ENCODE peak calls at places on chromosomes 1 and 21, in four cellular contexts. One of them, this sample, is unnamed.
A peak's percentile ranks its signal among the peaks of the same experiment; 100 is the strongest.

GRCh38 chr1:155013632-155014031 is 11.0 kb downstream of the ZBTB7B start:
- DNase-seq in thoracic aorta: no peak
- DNase-seq in activated T-helper 1 cell treated with Interleukin-2 at 50 U/mL for 16 hours: peak; percentile 42
- DNase-seq in NCI-H1436: no peak
- DNase-seq in this sample: no peak

GRCh38 chr1:245153081-245153644 is 1.6 kb upstream of the KIF26B start:
- DNase-seq in thoracic aorta: no peak
- DNase-seq in activated T-helper 1 cell treated with Interleukin-2 at 50 U/mL for 16 hours: peak; percentile 15
- DNase-seq in NCI-H1436: peak; percentile 81
- DNase-seq in this sample: no peak

GRCh38 chr1:92653605-92654381 is 131.1 kb downstream of the EVI5 start:
- DNase-seq in thoracic aorta: no peak
- DNase-seq in activated T-helper 1 cell treated with Interleukin-2 at 50 U/mL for 16 hours: no peak
- DNase-seq in NCI-H1436: no peak
- DNase-seq in this sample: no peak

GRCh38 chr1:218499021-218499691 is 154.0 kb downstream of the TGFB2 start:
- DNase-seq in thoracic aorta: no peak
- DNase-seq in activated T-helper 1 cell treated with Interleukin-2 at 50 U/mL for 16 hours: no peak
- DNase-seq in NCI-H1436: no peak
- DNase-seq in this sample: no peak

GRCh38 chr1:30088594-30089556 is 634.5 kb downstream of the MATN1 start:
- DNase-seq in thoracic aorta: no peak
- DNase-seq in activated T-helper 1 cell treated with Interleukin-2 at 50 U/mL for 16 hours: no peak
- DNase-seq in NCI-H1436: peak; percentile 95
- DNase-seq in this sample: no peak

GRCh38 chr1:202210370-202210769 is 16.8 kb downstream of the LGR6 start:
- DNase-seq in thoracic aorta: no peak
- DNase-seq in activated T-helper 1 cell treated with Interleukin-2 at 50 U/mL for 16 hours: no peak
- DNase-seq in NCI-H1436: peak; percentile 65
- DNase-seq in this sample: no peak

GRCh38 chr1:158037008-158037875 is 43.8 kb downstream of the KIRREL1 start:
- DNase-seq in thoracic aorta: no peak
- DNase-seq in activated T-helper 1 cell treated with Interleukin-2 at 50 U/mL for 16 hours: no peak
- DNase-seq in NCI-H1436: no peak
- DNase-seq in this sample: no peak

GRCh38 chr1:183444243-183444642 is 26.1 kb upstream of the NMNAT2 start:
- DNase-seq in thoracic aorta: no peak
- DNase-seq in activated T-helper 1 cell treated with Interleukin-2 at 50 U/mL for 16 hours: no peak
- DNase-seq in NCI-H1436: no peak
- DNase-seq in this sample: no peak

GRCh38 chr1:156834322-156834721 is 17.7 kb upstream of the SH2D2A start:
- DNase-seq in thoracic aorta: no peak
- DNase-seq in activated T-helper 1 cell treated with Interleukin-2 at 50 U/mL for 16 hours: no peak
- DNase-seq in NCI-H1436: no peak
- DNase-seq in this sample: no peak

GRCh38 chr1:9500756-9501754 is 38.2 kb upstream of the SLC25A33 start:
- DNase-seq in thoracic aorta: no peak
- DNase-seq in activated T-helper 1 cell treated with Interleukin-2 at 50 U/mL for 16 hours: no peak
- DNase-seq in NCI-H1436: no peak
- DNase-seq in this sample: no peak

GRCh38 chr1:206012086-206012859 is 9.1 kb upstream of the RAB7B start:
- DNase-seq in thoracic aorta: no peak
- DNase-seq in activated T-helper 1 cell treated with Interleukin-2 at 50 U/mL for 16 hours: no peak
- DNase-seq in NCI-H1436: peak; percentile 6
- DNase-seq in this sample: peak; percentile 87

GRCh38 chr1:8281843-8282509 is 35.9 kb upstream of the SLC45A1 start:
- DNase-seq in thoracic aorta: no peak
- DNase-seq in activated T-helper 1 cell treated with Interleukin-2 at 50 U/mL for 16 hours: no peak
- DNase-seq in NCI-H1436: no peak
- DNase-seq in this sample: peak; percentile 41

GRCh38 chr21:33854604-33855003 is 61.0 kb downstream of the ATP5PO start:
- DNase-seq in thoracic aorta: no peak
- DNase-seq in activated T-helper 1 cell treated with Interleukin-2 at 50 U/mL for 16 hours: no peak
- DNase-seq in NCI-H1436: no peak
- DNase-seq in this sample: no peak

GRCh38 chr1:27503033-27503432 is 13.1 kb upstream of the WASF2 start:
- DNase-seq in thoracic aorta: no peak
- DNase-seq in activated T-helper 1 cell treated with Interleukin-2 at 50 U/mL for 16 hours: no peak
- DNase-seq in NCI-H1436: no peak
- DNase-seq in this sample: no peak

GRCh38 chr1:1206376-1207253 is at the start of gene TNFRSF18:
- DNase-seq in thoracic aorta: no peak
- DNase-seq in activated T-helper 1 cell treated with Interleukin-2 at 50 U/mL for 16 hours: no peak
- DNase-seq in NCI-H1436: no peak
- DNase-seq in this sample: no peak

GRCh38 chr1:6210606-6211355 is 4.9 kb downstream of the RNF207 start:
- DNase-seq in thoracic aorta: no peak
- DNase-seq in activated T-helper 1 cell treated with Interleukin-2 at 50 U/mL for 16 hours: no peak
- DNase-seq in NCI-H1436: no peak
- DNase-seq in this sample: no peak

GRCh38 chr1:38962113-38962512 is 20.5 kb upstream of the RHBDL2 start:
- DNase-seq in thoracic aorta: no peak
- DNase-seq in activated T-helper 1 cell treated with Interleukin-2 at 50 U/mL for 16 hours: no peak
- DNase-seq in NCI-H1436: no peak
- DNase-seq in this sample: no peak

GRCh38 chr1:26744075-26744958 is 43.4 kb upstream of the PIGV start:
- DNase-seq in thoracic aorta: peak; percentile 68
- DNase-seq in activated T-helper 1 cell treated with Interleukin-2 at 50 U/mL for 16 hours: peak; percentile 65
- DNase-seq in NCI-H1436: peak; percentile 38
- DNase-seq in this sample: peak; percentile 82

GRCh38 chr1:228273720-228274451 is 66.0 kb downstream of the OBSCN start:
- DNase-seq in thoracic aorta: no peak
- DNase-seq in activated T-helper 1 cell treated with Interleukin-2 at 50 U/mL for 16 hours: no peak
- DNase-seq in NCI-H1436: no peak
- DNase-seq in this sample: no peak

GRCh38 chr21:38165466-38166213 is 91.2 kb upstream of the KCNJ15 start:
- DNase-seq in thoracic aorta: no peak
- DNase-seq in activated T-helper 1 cell treated with Interleukin-2 at 50 U/mL for 16 hours: no peak
- DNase-seq in NCI-H1436: no peak
- DNase-seq in this sample: no peak